ENCODE peak calls at places on chromosomes 12 and 14, in six cellular contexts. S is left lung, Y is activated T-cell treated with anti-CD3 and anti-CD28 coated beads for 1 hour, F is astrocyte of the hippocampus, D is neural crest cell, P is foreskin fibroblast. W is an unnamed sample.

GRCh38 chr12:124704619-124705018 is 137.2 kb upstream of the NCOR2 start:
- DNase-seq in D (no peak), S (no peak), P (no peak), Y (no peak), F (no peak), W (peak)

GRCh38 chr14:51836417-51836816 is 24.0 kb upstream of the GNG2 start:
- DNase-seq in P (no peak), Y (no peak), F (no peak), S (no peak), D (no peak), W (no peak)

GRCh38 chr12:31837913-31838312 is 109.1 kb upstream of the AMN1 start:
- DNase-seq in Y (no peak), S (no peak), D (no peak), F (no peak), P (no peak), W (no peak)

GRCh38 chr14:76985021-76985420 is 43.5 kb downstream of the IRF2BPL start:
- DNase-seq in P (peak), F (no peak), D (peak), Y (no peak), S (no peak), W (no peak)

GRCh38 chr14:60189923-60190840 is 25.0 kb upstream of the DHRS7 start:
- DNase-seq in S (no peak), F (no peak), Y (no peak), D (no peak), P (peak), W (no peak)

GRCh38 chr12:116411977-116412376 is 134.5 kb upstream of the MED13L start:
- DNase-seq in F (no peak), P (no peak), D (no peak), S (no peak), Y (no peak), W (no peak)

GRCh38 chr12:119624971-119625370 is 31.4 kb downstream of the TMEM233 start:
- DNase-seq in F (no peak), Y (no peak), P (no peak), S (no peak), D (no peak), W (no peak)

GRCh38 chr12:38906482-38907170 is 1.2 kb upstream of the CPNE8 start:
- DNase-seq in P (peak), S (peak), Y (peak), D (peak), F (peak), W (peak)

GRCh38 chr14:90661881-90662280 is 154.3 kb downstream of the TTC7B start:
- DNase-seq in P (no peak), D (no peak), F (peak), S (peak), Y (no peak), W (no peak)

GRCh38 chr12:9244894-9245293 is 36.7 kb upstream of the PZP start:
- DNase-seq in Y (no peak), D (no peak), P (no peak), S (no peak), F (no peak), W (no peak)

GRCh38 chr12:57657744-57658143 is 24.7 kb upstream of the B4GALNT1 start:
- DNase-seq in P (peak), Y (no peak), S (no peak), F (no peak), D (no peak), W (no peak)

GRCh38 chr12:49345840-49346658 is 639 bp upstream of the DNAJC22 start:
- DNase-seq in D (no peak), F (no peak), P (no peak), S (no peak), Y (no peak), W (no peak)

GRCh38 chr14:33061667-33062325 is 123.1 kb downstream of the NPAS3 start:
- DNase-seq in D (no peak), S (no peak), P (no peak), F (no peak), Y (no peak), W (no peak)